ENCODE peak calls at places on chromosomes 6 and 20, in seven cellular contexts. One of them, this sample, is unnamed.

GRCh38 chr6:150697515-150697914 is 97.8 kb downstream of the PLEKHG1 start:
- DNase-seq in activated CD4-positive, alpha-beta T cell treated with anti-CD3 and anti-CD28 coated beads for 1 hour: no peak
- DNase-seq in stimulated activated CD8-positive, alpha-beta memory T cell treated with anti-CD3 and anti-CD28 coated beads, Interleukin-4, amount 100 ng/mL, for 24 hours: no peak
- DNase-seq in stimulated activated CD4-positive, alpha-beta T cell treated with anti-CD3 and anti-CD28 coated beads, Interleukin-4, amount 100 ng/mL, for 48 hours: no peak
- DNase-seq in upper lobe of right lung: no peak
- DNase-seq in NCI-H510A treated with DMSO at 0.1 percent for 48 hours: no peak
- DNase-seq in activated naive CD8-positive, alpha-beta T cell treated with anti-CD3 and anti-CD28 coated beads, Interleukin-2, amount 50 U/mL, for 24 hours: no peak
- DNase-seq in this sample: no peak

GRCh38 chr6:21800948-21801438 is 207.4 kb downstream of the SOX4 start:
- DNase-seq in upper lobe of right lung: no peak
- DNase-seq in activated CD4-positive, alpha-beta T cell treated with anti-CD3 and anti-CD28 coated beads for 1 hour: no peak
- DNase-seq in NCI-H510A treated with DMSO at 0.1 percent for 48 hours: peak; percentile 63
- DNase-seq in activated naive CD8-positive, alpha-beta T cell treated with anti-CD3 and anti-CD28 coated beads, Interleukin-2, amount 50 U/mL, for 24 hours: no peak
- DNase-seq in stimulated activated CD4-positive, alpha-beta T cell treated with anti-CD3 and anti-CD28 coated beads, Interleukin-4, amount 100 ng/mL, for 48 hours: no peak
- DNase-seq in stimulated activated CD8-positive, alpha-beta memory T cell treated with anti-CD3 and anti-CD28 coated beads, Interleukin-4, amount 100 ng/mL, for 24 hours: no peak
- DNase-seq in this sample: no peak

GRCh38 chr6:71471718-71472117 is 183.1 kb downstream of the OGFRL1 start:
- DNase-seq in NCI-H510A treated with DMSO at 0.1 percent for 48 hours: no peak
- DNase-seq in stimulated activated CD4-positive, alpha-beta T cell treated with anti-CD3 and anti-CD28 coated beads, Interleukin-4, amount 100 ng/mL, for 48 hours: no peak
- DNase-seq in activated naive CD8-positive, alpha-beta T cell treated with anti-CD3 and anti-CD28 coated beads, Interleukin-2, amount 50 U/mL, for 24 hours: no peak
- DNase-seq in activated CD4-positive, alpha-beta T cell treated with anti-CD3 and anti-CD28 coated beads for 1 hour: no peak
- DNase-seq in stimulated activated CD8-positive, alpha-beta memory T cell treated with anti-CD3 and anti-CD28 coated beads, Interleukin-4, amount 100 ng/mL, for 24 hours: no peak
- DNase-seq in upper lobe of right lung: no peak
- DNase-seq in this sample: no peak

GRCh38 chr6:154478021-154478651 is 32.3 kb downstream of the CNKSR3 start:
- DNase-seq in stimulated activated CD8-positive, alpha-beta memory T cell treated with anti-CD3 and anti-CD28 coated beads, Interleukin-4, amount 100 ng/mL, for 24 hours: no peak
- DNase-seq in activated CD4-positive, alpha-beta T cell treated with anti-CD3 and anti-CD28 coated beads for 1 hour: no peak
- DNase-seq in upper lobe of right lung: peak; percentile 86
- DNase-seq in activated naive CD8-positive, alpha-beta T cell treated with anti-CD3 and anti-CD28 coated beads, Interleukin-2, amount 50 U/mL, for 24 hours: no peak
- DNase-seq in NCI-H510A treated with DMSO at 0.1 percent for 48 hours: no peak
- DNase-seq in stimulated activated CD4-positive, alpha-beta T cell treated with anti-CD3 and anti-CD28 coated beads, Interleukin-4, amount 100 ng/mL, for 48 hours: no peak
- DNase-seq in this sample: no peak

GRCh38 chr6:16238658-16239089 is 287 bp downstream of the GMPR start:
- DNase-seq in activated CD4-positive, alpha-beta T cell treated with anti-CD3 and anti-CD28 coated beads for 1 hour: no peak
- DNase-seq in stimulated activated CD4-positive, alpha-beta T cell treated with anti-CD3 and anti-CD28 coated beads, Interleukin-4, amount 100 ng/mL, for 48 hours: no peak
- DNase-seq in upper lobe of right lung: no peak
- DNase-seq in activated naive CD8-positive, alpha-beta T cell treated with anti-CD3 and anti-CD28 coated beads, Interleukin-2, amount 50 U/mL, for 24 hours: peak; percentile 14
- DNase-seq in stimulated activated CD8-positive, alpha-beta memory T cell treated with anti-CD3 and anti-CD28 coated beads, Interleukin-4, amount 100 ng/mL, for 24 hours: no peak
- DNase-seq in NCI-H510A treated with DMSO at 0.1 percent for 48 hours: no peak
- DNase-seq in this sample: no peak

GRCh38 chr6:140670013-140670412 is 1295.6 kb upstream of the CITED2 start:
- DNase-seq in activated CD4-positive, alpha-beta T cell treated with anti-CD3 and anti-CD28 coated beads for 1 hour: no peak
- DNase-seq in stimulated activated CD4-positive, alpha-beta T cell treated with anti-CD3 and anti-CD28 coated beads, Interleukin-4, amount 100 ng/mL, for 48 hours: no peak
- DNase-seq in activated naive CD8-positive, alpha-beta T cell treated with anti-CD3 and anti-CD28 coated beads, Interleukin-2, amount 50 U/mL, for 24 hours: no peak
- DNase-seq in NCI-H510A treated with DMSO at 0.1 percent for 48 hours: no peak
- DNase-seq in upper lobe of right lung: no peak
- DNase-seq in stimulated activated CD8-positive, alpha-beta memory T cell treated with anti-CD3 and anti-CD28 coated beads, Interleukin-4, amount 100 ng/mL, for 24 hours: no peak
- DNase-seq in this sample: no peak

GRCh38 chr20:63402860-63403220 is 41.7 kb upstream of the CHRNA4 start:
- DNase-seq in activated naive CD8-positive, alpha-beta T cell treated with anti-CD3 and anti-CD28 coated beads, Interleukin-2, amount 50 U/mL, for 24 hours: no peak
- DNase-seq in stimulated activated CD4-positive, alpha-beta T cell treated with anti-CD3 and anti-CD28 coated beads, Interleukin-4, amount 100 ng/mL, for 48 hours: no peak
- DNase-seq in upper lobe of right lung: no peak
- DNase-seq in activated CD4-positive, alpha-beta T cell treated with anti-CD3 and anti-CD28 coated beads for 1 hour: no peak
- DNase-seq in NCI-H510A treated with DMSO at 0.1 percent for 48 hours: no peak
- DNase-seq in stimulated activated CD8-positive, alpha-beta memory T cell treated with anti-CD3 and anti-CD28 coated beads, Interleukin-4, amount 100 ng/mL, for 24 hours: no peak
- DNase-seq in this sample: no peak

GRCh38 chr20:3010985-3011723 is 32.3 kb upstream of the GNRH2 start:
- DNase-seq in activated naive CD8-positive, alpha-beta T cell treated with anti-CD3 and anti-CD28 coated beads, Interleukin-2, amount 50 U/mL, for 24 hours: no peak
- DNase-seq in stimulated activated CD4-positive, alpha-beta T cell treated with anti-CD3 and anti-CD28 coated beads, Interleukin-4, amount 100 ng/mL, for 48 hours: no peak
- DNase-seq in upper lobe of right lung: no peak
- DNase-seq in activated CD4-positive, alpha-beta T cell treated with anti-CD3 and anti-CD28 coated beads for 1 hour: no peak
- DNase-seq in stimulated activated CD8-positive, alpha-beta memory T cell treated with anti-CD3 and anti-CD28 coated beads, Interleukin-4, amount 100 ng/mL, for 24 hours: no peak
- DNase-seq in NCI-H510A treated with DMSO at 0.1 percent for 48 hours: no peak
- DNase-seq in this sample: no peak

GRCh38 chr20:49674383-49675352 is 39.0 kb downstream of the B4GALT5 start:
- DNase-seq in upper lobe of right lung: no peak
- DNase-seq in NCI-H510A treated with DMSO at 0.1 percent for 48 hours: no peak
- DNase-seq in activated CD4-positive, alpha-beta T cell treated with anti-CD3 and anti-CD28 coated beads for 1 hour: no peak
- DNase-seq in stimulated activated CD8-positive, alpha-beta memory T cell treated with anti-CD3 and anti-CD28 coated beads, Interleukin-4, amount 100 ng/mL, for 24 hours: no peak
- DNase-seq in activated naive CD8-positive, alpha-beta T cell treated with anti-CD3 and anti-CD28 coated beads, Interleukin-2, amount 50 U/mL, for 24 hours: no peak
- DNase-seq in stimulated activated CD4-positive, alpha-beta T cell treated with anti-CD3 and anti-CD28 coated beads, Interleukin-4, amount 100 ng/mL, for 48 hours: no peak
- DNase-seq in this sample: no peak

GRCh38 chr6:121305957-121306607 is 28.2 kb downstream of the TBC1D32 start:
- DNase-seq in stimulated activated CD4-positive, alpha-beta T cell treated with anti-CD3 and anti-CD28 coated beads, Interleukin-4, amount 100 ng/mL, for 48 hours: no peak
- DNase-seq in activated naive CD8-positive, alpha-beta T cell treated with anti-CD3 and anti-CD28 coated beads, Interleukin-2, amount 50 U/mL, for 24 hours: no peak
- DNase-seq in NCI-H510A treated with DMSO at 0.1 percent for 48 hours: peak; percentile 66
- DNase-seq in stimulated activated CD8-positive, alpha-beta memory T cell treated with anti-CD3 and anti-CD28 coated beads, Interleukin-4, amount 100 ng/mL, for 24 hours: no peak
- DNase-seq in upper lobe of right lung: no peak
- DNase-seq in activated CD4-positive, alpha-beta T cell treated with anti-CD3 and anti-CD28 coated beads for 1 hour: no peak
- DNase-seq in this sample: no peak

GRCh38 chr6:52725133-52725529 is 38.1 kb downstream of the GSTA2 start:
- DNase-seq in stimulated activated CD4-positive, alpha-beta T cell treated with anti-CD3 and anti-CD28 coated beads, Interleukin-4, amount 100 ng/mL, for 48 hours: no peak
- DNase-seq in upper lobe of right lung: no peak
- DNase-seq in stimulated activated CD8-positive, alpha-beta memory T cell treated with anti-CD3 and anti-CD28 coated beads, Interleukin-4, amount 100 ng/mL, for 24 hours: no peak
- DNase-seq in activated naive CD8-positive, alpha-beta T cell treated with anti-CD3 and anti-CD28 coated beads, Interleukin-2, amount 50 U/mL, for 24 hours: no peak
- DNase-seq in NCI-H510A treated with DMSO at 0.1 percent for 48 hours: peak; percentile 94
- DNase-seq in activated CD4-positive, alpha-beta T cell treated with anti-CD3 and anti-CD28 coated beads for 1 hour: no peak
- DNase-seq in this sample: no peak

GRCh38 chr20:214383-214782 is 12.7 kb upstream of the DEFB129 start:
- DNase-seq in activated naive CD8-positive, alpha-beta T cell treated with anti-CD3 and anti-CD28 coated beads, Interleukin-2, amount 50 U/mL, for 24 hours: no peak
- DNase-seq in stimulated activated CD8-positive, alpha-beta memory T cell treated with anti-CD3 and anti-CD28 coated beads, Interleukin-4, amount 100 ng/mL, for 24 hours: no peak
- DNase-seq in NCI-H510A treated with DMSO at 0.1 percent for 48 hours: no peak
- DNase-seq in stimulated activated CD4-positive, alpha-beta T cell treated with anti-CD3 and anti-CD28 coated beads, Interleukin-4, amount 100 ng/mL, for 48 hours: no peak
- DNase-seq in activated CD4-positive, alpha-beta T cell treated with anti-CD3 and anti-CD28 coated beads for 1 hour: no peak
- DNase-seq in upper lobe of right lung: no peak
- DNase-seq in this sample: no peak

GRCh38 chr20:25487306-25487705 is 79.8 kb downstream of the GINS1 start:
- DNase-seq in NCI-H510A treated with DMSO at 0.1 percent for 48 hours: no peak
- DNase-seq in activated CD4-positive, alpha-beta T cell treated with anti-CD3 and anti-CD28 coated beads for 1 hour: no peak
- DNase-seq in stimulated activated CD4-positive, alpha-beta T cell treated with anti-CD3 and anti-CD28 coated beads, Interleukin-4, amount 100 ng/mL, for 48 hours: no peak
- DNase-seq in upper lobe of right lung: no peak
- DNase-seq in activated naive CD8-positive, alpha-beta T cell treated with anti-CD3 and anti-CD28 coated beads, Interleukin-2, amount 50 U/mL, for 24 hours: no peak
- DNase-seq in stimulated activated CD8-positive, alpha-beta memory T cell treated with anti-CD3 and anti-CD28 coated beads, Interleukin-4, amount 100 ng/mL, for 24 hours: no peak
- DNase-seq in this sample: no peak

GRCh38 chr6:33490198-33490597 is 35.8 kb downstream of the ZBTB9 start:
- DNase-seq in stimulated activated CD4-positive, alpha-beta T cell treated with anti-CD3 and anti-CD28 coated beads, Interleukin-4, amount 100 ng/mL, for 48 hours: no peak
- DNase-seq in activated CD4-positive, alpha-beta T cell treated with anti-CD3 and anti-CD28 coated beads for 1 hour: no peak
- DNase-seq in stimulated activated CD8-positive, alpha-beta memory T cell treated with anti-CD3 and anti-CD28 coated beads, Interleukin-4, amount 100 ng/mL, for 24 hours: no peak
- DNase-seq in activated naive CD8-positive, alpha-beta T cell treated with anti-CD3 and anti-CD28 coated beads, Interleukin-2, amount 50 U/mL, for 24 hours: no peak
- DNase-seq in NCI-H510A treated with DMSO at 0.1 percent for 48 hours: peak; percentile 8
- DNase-seq in upper lobe of right lung: no peak
- DNase-seq in this sample: no peak

GRCh38 chr20:43843096-43843964 is 71.3 kb upstream of the TOX2 start:
- DNase-seq in NCI-H510A treated with DMSO at 0.1 percent for 48 hours: no peak
- DNase-seq in stimulated activated CD4-positive, alpha-beta T cell treated with anti-CD3 and anti-CD28 coated beads, Interleukin-4, amount 100 ng/mL, for 48 hours: no peak
- DNase-seq in activated CD4-positive, alpha-beta T cell treated with anti-CD3 and anti-CD28 coated beads for 1 hour: no peak
- DNase-seq in stimulated activated CD8-positive, alpha-beta memory T cell treated with anti-CD3 and anti-CD28 coated beads, Interleukin-4, amount 100 ng/mL, for 24 hours: no peak
- DNase-seq in activated naive CD8-positive, alpha-beta T cell treated with anti-CD3 and anti-CD28 coated beads, Interleukin-2, amount 50 U/mL, for 24 hours: no peak
- DNase-seq in upper lobe of right lung: no peak
- DNase-seq in this sample: no peak

GRCh38 chr20:17878912-17879602 is 89.5 kb downstream of the SNX5 start:
- DNase-seq in activated naive CD8-positive, alpha-beta T cell treated with anti-CD3 and anti-CD28 coated beads, Interleukin-2, amount 50 U/mL, for 24 hours: peak; percentile 57
- DNase-seq in stimulated activated CD8-positive, alpha-beta memory T cell treated with anti-CD3 and anti-CD28 coated beads, Interleukin-4, amount 100 ng/mL, for 24 hours: no peak
- DNase-seq in stimulated activated CD4-positive, alpha-beta T cell treated with anti-CD3 and anti-CD28 coated beads, Interleukin-4, amount 100 ng/mL, for 48 hours: peak; percentile 6
- DNase-seq in upper lobe of right lung: no peak
- DNase-seq in NCI-H510A treated with DMSO at 0.1 percent for 48 hours: no peak
- DNase-seq in activated CD4-positive, alpha-beta T cell treated with anti-CD3 and anti-CD28 coated beads for 1 hour: no peak
- DNase-seq in this sample: no peak

GRCh38 chr6:169384291-169384690 is 130.6 kb upstream of the THBS2 start:
- DNase-seq in upper lobe of right lung: no peak
- DNase-seq in stimulated activated CD8-positive, alpha-beta memory T cell treated with anti-CD3 and anti-CD28 coated beads, Interleukin-4, amount 100 ng/mL, for 24 hours: no peak
- DNase-seq in activated naive CD8-positive, alpha-beta T cell treated with anti-CD3 and anti-CD28 coated beads, Interleukin-2, amount 50 U/mL, for 24 hours: no peak
- DNase-seq in stimulated activated CD4-positive, alpha-beta T cell treated with anti-CD3 and anti-CD28 coated beads, Interleukin-4, amount 100 ng/mL, for 48 hours: no peak
- DNase-seq in activated CD4-positive, alpha-beta T cell treated with anti-CD3 and anti-CD28 coated beads for 1 hour: no peak
- DNase-seq in NCI-H510A treated with DMSO at 0.1 percent for 48 hours: no peak
- DNase-seq in this sample: no peak

GRCh38 chr6:373773-374724 is 17.5 kb upstream of the IRF4 start:
- DNase-seq in stimulated activated CD8-positive, alpha-beta memory T cell treated with anti-CD3 and anti-CD28 coated beads, Interleukin-4, amount 100 ng/mL, for 24 hours: no peak
- DNase-seq in stimulated activated CD4-positive, alpha-beta T cell treated with anti-CD3 and anti-CD28 coated beads, Interleukin-4, amount 100 ng/mL, for 48 hours: no peak
- DNase-seq in activated naive CD8-positive, alpha-beta T cell treated with anti-CD3 and anti-CD28 coated beads, Interleukin-2, amount 50 U/mL, for 24 hours: no peak
- DNase-seq in activated CD4-positive, alpha-beta T cell treated with anti-CD3 and anti-CD28 coated beads for 1 hour: no peak
- DNase-seq in NCI-H510A treated with DMSO at 0.1 percent for 48 hours: no peak
- DNase-seq in upper lobe of right lung: no peak
- DNase-seq in this sample: no peak

GRCh38 chr6:146923434-146923833 is 280.8 kb upstream of the STXBP5 start:
- DNase-seq in stimulated activated CD4-positive, alpha-beta T cell treated with anti-CD3 and anti-CD28 coated beads, Interleukin-4, amount 100 ng/mL, for 48 hours: no peak
- DNase-seq in NCI-H510A treated with DMSO at 0.1 percent for 48 hours: no peak
- DNase-seq in activated CD4-positive, alpha-beta T cell treated with anti-CD3 and anti-CD28 coated beads for 1 hour: no peak
- DNase-seq in stimulated activated CD8-positive, alpha-beta memory T cell treated with anti-CD3 and anti-CD28 coated beads, Interleukin-4, amount 100 ng/mL, for 24 hours: no peak
- DNase-seq in upper lobe of right lung: no peak
- DNase-seq in activated naive CD8-positive, alpha-beta T cell treated with anti-CD3 and anti-CD28 coated beads, Interleukin-2, amount 50 U/mL, for 24 hours: no peak
- DNase-seq in this sample: no peak

GRCh38 chr6:167200806-167201205 is 43.0 kb upstream of the GPR31 start:
- DNase-seq in stimulated activated CD4-positive, alpha-beta T cell treated with anti-CD3 and anti-CD28 coated beads, Interleukin-4, amount 100 ng/mL, for 48 hours: no peak
- DNase-seq in upper lobe of right lung: no peak
- DNase-seq in NCI-H510A treated with DMSO at 0.1 percent for 48 hours: no peak
- DNase-seq in activated naive CD8-positive, alpha-beta T cell treated with anti-CD3 and anti-CD28 coated beads, Interleukin-2, amount 50 U/mL, for 24 hours: no peak
- DNase-seq in stimulated activated CD8-positive, alpha-beta memory T cell treated with anti-CD3 and anti-CD28 coated beads, Interleukin-4, amount 100 ng/mL, for 24 hours: no peak
- DNase-seq in activated CD4-positive, alpha-beta T cell treated with anti-CD3 and anti-CD28 coated beads for 1 hour: no peak
- DNase-seq in this sample: no peak

GRCh38 chr6:40398810-40399477 is 188.2 kb downstream of the LRFN2 start:
- DNase-seq in stimulated activated CD4-positive, alpha-beta T cell treated with anti-CD3 and anti-CD28 coated beads, Interleukin-4, amount 100 ng/mL, for 48 hours: no peak
- DNase-seq in stimulated activated CD8-positive, alpha-beta memory T cell treated with anti-CD3 and anti-CD28 coated beads, Interleukin-4, amount 100 ng/mL, for 24 hours: no peak
- DNase-seq in NCI-H510A treated with DMSO at 0.1 percent for 48 hours: peak; percentile 76
- DNase-seq in activated naive CD8-positive, alpha-beta T cell treated with anti-CD3 and anti-CD28 coated beads, Interleukin-2, amount 50 U/mL, for 24 hours: no peak
- DNase-seq in upper lobe of right lung: no peak
- DNase-seq in activated CD4-positive, alpha-beta T cell treated with anti-CD3 and anti-CD28 coated beads for 1 hour: no peak
- DNase-seq in this sample: no peak

GRCh38 chr20:39021748-39022147 is 59.6 kb downstream of the DHX35 start:
- DNase-seq in NCI-H510A treated with DMSO at 0.1 percent for 48 hours: no peak
- DNase-seq in activated CD4-positive, alpha-beta T cell treated with anti-CD3 and anti-CD28 coated beads for 1 hour: no peak
- DNase-seq in stimulated activated CD8-positive, alpha-beta memory T cell treated with anti-CD3 and anti-CD28 coated beads, Interleukin-4, amount 100 ng/mL, for 24 hours: no peak
- DNase-seq in upper lobe of right lung: no peak
- DNase-seq in stimulated activated CD4-positive, alpha-beta T cell treated with anti-CD3 and anti-CD28 coated beads, Interleukin-4, amount 100 ng/mL, for 48 hours: no peak
- DNase-seq in activated naive CD8-positive, alpha-beta T cell treated with anti-CD3 and anti-CD28 coated beads, Interleukin-2, amount 50 U/mL, for 24 hours: no peak
- DNase-seq in this sample: no peak

GRCh38 chr6:88823998-88824397 is 139.4 kb downstream of the RNGTT start:
- DNase-seq in activated CD4-positive, alpha-beta T cell treated with anti-CD3 and anti-CD28 coated beads for 1 hour: no peak
- DNase-seq in stimulated activated CD4-positive, alpha-beta T cell treated with anti-CD3 and anti-CD28 coated beads, Interleukin-4, amount 100 ng/mL, for 48 hours: no peak
- DNase-seq in upper lobe of right lung: no peak
- DNase-seq in stimulated activated CD8-positive, alpha-beta memory T cell treated with anti-CD3 and anti-CD28 coated beads, Interleukin-4, amount 100 ng/mL, for 24 hours: no peak
- DNase-seq in activated naive CD8-positive, alpha-beta T cell treated with anti-CD3 and anti-CD28 coated beads, Interleukin-2, amount 50 U/mL, for 24 hours: no peak
- DNase-seq in NCI-H510A treated with DMSO at 0.1 percent for 48 hours: no peak
- DNase-seq in this sample: no peak

GRCh38 chr20:62288535-62289105 is 14.2 kb upstream of the ADRM1 start:
- DNase-seq in upper lobe of right lung: no peak
- DNase-seq in activated CD4-positive, alpha-beta T cell treated with anti-CD3 and anti-CD28 coated beads for 1 hour: no peak
- DNase-seq in stimulated activated CD4-positive, alpha-beta T cell treated with anti-CD3 and anti-CD28 coated beads, Interleukin-4, amount 100 ng/mL, for 48 hours: no peak
- DNase-seq in NCI-H510A treated with DMSO at 0.1 percent for 48 hours: no peak
- DNase-seq in stimulated activated CD8-positive, alpha-beta memory T cell treated with anti-CD3 and anti-CD28 coated beads, Interleukin-4, amount 100 ng/mL, for 24 hours: no peak
- DNase-seq in activated naive CD8-positive, alpha-beta T cell treated with anti-CD3 and anti-CD28 coated beads, Interleukin-2, amount 50 U/mL, for 24 hours: no peak
- DNase-seq in this sample: no peak

GRCh38 chr6:95572098-95572497 is 5.2 kb upstream of the MANEA start:
- DNase-seq in stimulated activated CD4-positive, alpha-beta T cell treated with anti-CD3 and anti-CD28 coated beads, Interleukin-4, amount 100 ng/mL, for 48 hours: no peak
- DNase-seq in stimulated activated CD8-positive, alpha-beta memory T cell treated with anti-CD3 and anti-CD28 coated beads, Interleukin-4, amount 100 ng/mL, for 24 hours: no peak
- DNase-seq in activated naive CD8-positive, alpha-beta T cell treated with anti-CD3 and anti-CD28 coated beads, Interleukin-2, amount 50 U/mL, for 24 hours: no peak
- DNase-seq in activated CD4-positive, alpha-beta T cell treated with anti-CD3 and anti-CD28 coated beads for 1 hour: no peak
- DNase-seq in NCI-H510A treated with DMSO at 0.1 percent for 48 hours: no peak
- DNase-seq in upper lobe of right lung: no peak
- DNase-seq in this sample: no peak

GRCh38 chr20:12570371-12570770 is 438.4 kb upstream of the SPTLC3 start:
- DNase-seq in stimulated activated CD8-positive, alpha-beta memory T cell treated with anti-CD3 and anti-CD28 coated beads, Interleukin-4, amount 100 ng/mL, for 24 hours: no peak
- DNase-seq in stimulated activated CD4-positive, alpha-beta T cell treated with anti-CD3 and anti-CD28 coated beads, Interleukin-4, amount 100 ng/mL, for 48 hours: no peak
- DNase-seq in activated naive CD8-positive, alpha-beta T cell treated with anti-CD3 and anti-CD28 coated beads, Interleukin-2, amount 50 U/mL, for 24 hours: no peak
- DNase-seq in activated CD4-positive, alpha-beta T cell treated with anti-CD3 and anti-CD28 coated beads for 1 hour: no peak
- DNase-seq in upper lobe of right lung: no peak
- DNase-seq in NCI-H510A treated with DMSO at 0.1 percent for 48 hours: peak; percentile 84
- DNase-seq in this sample: no peak

GRCh38 chr6:16741112-16742016 is 19.9 kb downstream of the ATXN1 start:
- DNase-seq in activated CD4-positive, alpha-beta T cell treated with anti-CD3 and anti-CD28 coated beads for 1 hour: no peak
- DNase-seq in stimulated activated CD8-positive, alpha-beta memory T cell treated with anti-CD3 and anti-CD28 coated beads, Interleukin-4, amount 100 ng/mL, for 24 hours: no peak
- DNase-seq in upper lobe of right lung: no peak
- DNase-seq in stimulated activated CD4-positive, alpha-beta T cell treated with anti-CD3 and anti-CD28 coated beads, Interleukin-4, amount 100 ng/mL, for 48 hours: no peak
- DNase-seq in activated naive CD8-positive, alpha-beta T cell treated with anti-CD3 and anti-CD28 coated beads, Interleukin-2, amount 50 U/mL, for 24 hours: no peak
- DNase-seq in NCI-H510A treated with DMSO at 0.1 percent for 48 hours: no peak
- DNase-seq in this sample: no peak

GRCh38 chr6:102417368-102417767 is 1023.9 kb downstream of the GRIK2 start:
- DNase-seq in activated CD4-positive, alpha-beta T cell treated with anti-CD3 and anti-CD28 coated beads for 1 hour: no peak
- DNase-seq in activated naive CD8-positive, alpha-beta T cell treated with anti-CD3 and anti-CD28 coated beads, Interleukin-2, amount 50 U/mL, for 24 hours: no peak
- DNase-seq in NCI-H510A treated with DMSO at 0.1 percent for 48 hours: no peak
- DNase-seq in stimulated activated CD8-positive, alpha-beta memory T cell treated with anti-CD3 and anti-CD28 coated beads, Interleukin-4, amount 100 ng/mL, for 24 hours: no peak
- DNase-seq in upper lobe of right lung: no peak
- DNase-seq in stimulated activated CD4-positive, alpha-beta T cell treated with anti-CD3 and anti-CD28 coated beads, Interleukin-4, amount 100 ng/mL, for 48 hours: no peak
- DNase-seq in this sample: no peak

GRCh38 chr6:168713013-168713412 is 272.0 kb downstream of the SMOC2 start:
- DNase-seq in stimulated activated CD4-positive, alpha-beta T cell treated with anti-CD3 and anti-CD28 coated beads, Interleukin-4, amount 100 ng/mL, for 48 hours: no peak
- DNase-seq in upper lobe of right lung: no peak
- DNase-seq in stimulated activated CD8-positive, alpha-beta memory T cell treated with anti-CD3 and anti-CD28 coated beads, Interleukin-4, amount 100 ng/mL, for 24 hours: no peak
- DNase-seq in NCI-H510A treated with DMSO at 0.1 percent for 48 hours: no peak
- DNase-seq in activated naive CD8-positive, alpha-beta T cell treated with anti-CD3 and anti-CD28 coated beads, Interleukin-2, amount 50 U/mL, for 24 hours: no peak
- DNase-seq in activated CD4-positive, alpha-beta T cell treated with anti-CD3 and anti-CD28 coated beads for 1 hour: no peak
- DNase-seq in this sample: no peak

GRCh38 chr20:1800777-1801176 is 94.4 kb upstream of the SIRPA start:
- DNase-seq in upper lobe of right lung: no peak
- DNase-seq in activated naive CD8-positive, alpha-beta T cell treated with anti-CD3 and anti-CD28 coated beads, Interleukin-2, amount 50 U/mL, for 24 hours: no peak
- DNase-seq in activated CD4-positive, alpha-beta T cell treated with anti-CD3 and anti-CD28 coated beads for 1 hour: no peak
- DNase-seq in stimulated activated CD4-positive, alpha-beta T cell treated with anti-CD3 and anti-CD28 coated beads, Interleukin-4, amount 100 ng/mL, for 48 hours: no peak
- DNase-seq in stimulated activated CD8-positive, alpha-beta memory T cell treated with anti-CD3 and anti-CD28 coated beads, Interleukin-4, amount 100 ng/mL, for 24 hours: no peak
- DNase-seq in NCI-H510A treated with DMSO at 0.1 percent for 48 hours: no peak
- DNase-seq in this sample: no peak

GRCh38 chr6:83615025-83615999 is 93.6 kb downstream of the SNAP91 start:
- DNase-seq in NCI-H510A treated with DMSO at 0.1 percent for 48 hours: peak; percentile 6
- DNase-seq in upper lobe of right lung: no peak
- DNase-seq in activated naive CD8-positive, alpha-beta T cell treated with anti-CD3 and anti-CD28 coated beads, Interleukin-2, amount 50 U/mL, for 24 hours: no peak
- DNase-seq in stimulated activated CD4-positive, alpha-beta T cell treated with anti-CD3 and anti-CD28 coated beads, Interleukin-4, amount 100 ng/mL, for 48 hours: no peak
- DNase-seq in stimulated activated CD8-positive, alpha-beta memory T cell treated with anti-CD3 and anti-CD28 coated beads, Interleukin-4, amount 100 ng/mL, for 24 hours: no peak
- DNase-seq in activated CD4-positive, alpha-beta T cell treated with anti-CD3 and anti-CD28 coated beads for 1 hour: no peak
- DNase-seq in this sample: no peak

GRCh38 chr6:83430606-83431544 is at the start of gene ME1:
- DNase-seq in NCI-H510A treated with DMSO at 0.1 percent for 48 hours: peak; percentile 49
- DNase-seq in stimulated activated CD8-positive, alpha-beta memory T cell treated with anti-CD3 and anti-CD28 coated beads, Interleukin-4, amount 100 ng/mL, for 24 hours: peak; percentile 51
- DNase-seq in stimulated activated CD4-positive, alpha-beta T cell treated with anti-CD3 and anti-CD28 coated beads, Interleukin-4, amount 100 ng/mL, for 48 hours: peak; percentile 3
- DNase-seq in activated naive CD8-positive, alpha-beta T cell treated with anti-CD3 and anti-CD28 coated beads, Interleukin-2, amount 50 U/mL, for 24 hours: peak; percentile 19
- DNase-seq in upper lobe of right lung: peak; percentile 94
- DNase-seq in activated CD4-positive, alpha-beta T cell treated with anti-CD3 and anti-CD28 coated beads for 1 hour: no peak
- DNase-seq in this sample: peak; percentile 70

This sample was measured in natural killer cell.